ENCODE peak calls at places on chromosomes 13 and 19, in five cellular contexts. T is GM12878, X is HepG2, H is SK-N-SH, M is K562. E is an unnamed sample.

GRCh38 chr13:97935071-97935470 is 18.4 kb upstream of the IPO5 start:
- DNase-seq in T (no peak), X (no peak), M (no peak), H (no peak), E (no peak)

GRCh38 chr13:19795956-19796355 is 13.2 kb upstream of the PSPC1 start:
- DNase-seq in M (no peak), T (no peak), X (no peak), H (no peak), E (no peak)

GRCh38 chr19:49921871-49922755 is 6.9 kb upstream of the ATF5 start:
- DNase-seq in X (no peak), H (no peak), M (no peak), T (no peak), E (no peak)

GRCh38 chr13:98222081-98222554 is 45.0 kb upstream of the RNF113B start:
- DNase-seq in H (no peak), X (no peak), M (no peak), T (no peak), E (no peak)

GRCh38 chr13:55816976-55817601 is 1323.6 kb upstream of the PRR20A start:
- DNase-seq in X (no peak), T (no peak), M (no peak), H (no peak), E (no peak)

GRCh38 chr19:42469311-42470239 is 26.8 kb upstream of the CXCL17 start:
- DNase-seq in X (peak; percentile 50), T (no peak), M (no peak), H (no peak), E (no peak)

GRCh38 chr19:44745887-44746600 is 2.5 kb upstream of the BCL3 start:
- DNase-seq in X (no peak), M (no peak), T (no peak), H (no peak), E (no peak)

GRCh38 chr13:83121904-83122303 is 760.4 kb downstream of the SLITRK1 start:
- DNase-seq in X (no peak), T (no peak), H (no peak), M (no peak), E (no peak)

GRCh38 chr13:99087954-99088491 is 110.2 kb upstream of the DOCK9 start:
- DNase-seq in T (no peak), M (peak; percentile 34), H (peak; percentile 53), X (no peak), E (no peak)

GRCh38 chr19:46019270-46019669 is 3.6 kb downstream of the PGLYRP1 start:
- DNase-seq in T (no peak), X (no peak), M (no peak), H (no peak), E (no peak)

GRCh38 chr19:35038623-35039512 is 2.7 kb upstream of the HPN start:
- DNase-seq in M (no peak), X (no peak), T (no peak), H (peak; percentile 44), E (no peak)

GRCh38 chr13:109630281-109630680 is 156.1 kb downstream of the IRS2 start:
- DNase-seq in M (no peak), X (no peak), H (no peak), T (no peak), E (no peak)

GRCh38 chr13:85725433-85725832 is 73.8 kb downstream of the SLITRK6 start:
- DNase-seq in T (no peak), X (no peak), H (no peak), M (no peak), E (no peak)

GRCh38 chr13:27283906-27284523 is 13.4 kb downstream of the RASL11A start:
- DNase-seq in T (no peak), X (no peak), H (peak; percentile 28), M (peak; percentile 12), E (peak; percentile 15)

GRCh38 chr13:40190656-40191100 is 475.8 kb downstream of the FOXO1 start:
- DNase-seq in X (peak; percentile 6), T (no peak), M (no peak), H (peak; percentile 63), E (no peak)

GRCh38 chr13:80341771-80342271 is 895 bp upstream of the SPRY2 start:
- DNase-seq in T (no peak), M (peak; percentile 44), X (peak; percentile 49), H (peak; percentile 80), E (no peak)

GRCh38 chr19:50795665-50796073 is 5.5 kb downstream of the ACP4 start:
- DNase-seq in H (no peak), M (peak; percentile 51), T (no peak), X (no peak), E (no peak)

GRCh38 chr13:44259045-44260042 is 114.3 kb upstream of the SERP2 start:
- DNase-seq in H (peak; percentile 33), X (no peak), M (peak; percentile 70), T (peak; percentile 47), E (no peak)

GRCh38 chr13:114010401-114011101 is 36.7 kb upstream of the C13orf46 start:
- DNase-seq in M (no peak), X (no peak), T (no peak), H (peak; percentile 65), E (no peak)

GRCh38 chr19:8307400-8307964 is 676 bp downstream of the CD320 start:
- DNase-seq in M (peak; percentile 55), H (peak; percentile 67), X (peak; percentile 23), T (no peak), E (no peak)

GRCh38 chr13:48393030-48393697 is 19.7 kb downstream of the LPAR6 start:
- DNase-seq in M (no peak), T (no peak), H (no peak), X (no peak), E (no peak)

GRCh38 chr19:7970716-7971448 is 27.4 kb upstream of the TIMM44 start:
- DNase-seq in M (peak; percentile 62), T (no peak), X (peak; percentile 47), H (peak; percentile 81), E (peak; percentile 8)

GRCh38 chr19:14000691-14001365 is 5.3 kb downstream of the RFX1 start:
- DNase-seq in M (no peak), H (no peak), T (no peak), X (no peak), E (no peak)

GRCh38 chr19:3538965-3539742 is at the start of gene TEKTIP1:
- DNase-seq in T (no peak), H (no peak), X (no peak), M (peak; percentile 58), E (no peak)

GRCh38 chr13:24185591-24186232 is 25.2 kb downstream of the SPATA13 start:
- DNase-seq in X (no peak), H (no peak), M (no peak), T (no peak), E (no peak)

DNA sequence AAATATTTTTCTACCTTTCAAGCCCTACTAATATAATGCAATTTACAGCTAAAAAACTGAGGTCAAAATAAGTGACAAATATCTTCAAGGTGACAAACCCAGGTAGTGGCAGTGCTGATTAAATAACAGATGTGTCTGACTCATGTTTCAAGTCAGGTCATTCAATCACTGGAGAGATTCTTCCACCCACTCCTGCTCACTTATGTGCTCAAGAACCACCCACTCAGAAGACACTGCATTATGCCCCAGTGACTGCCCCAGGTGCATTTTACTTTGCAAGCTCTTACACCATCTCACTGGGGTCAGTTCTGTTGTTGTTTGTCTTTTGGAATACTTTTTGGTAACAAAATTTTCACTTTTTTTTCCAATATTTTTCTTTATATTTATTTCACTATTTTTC is 2.2 kb downstream of the ZNF100 start:
- DNase-seq in M (peak; percentile 32), X (no peak), H (no peak), T (no peak), E (peak; percentile 2)
- TF ChIP-seq ZBTB33 in M (no peak), X (no peak), H (no peak), T (no peak), E (no peak)

GRCh38 chr19:31772915-31773314 is 423.7 kb upstream of the TSHZ3 start:
- DNase-seq in M (no peak), T (no peak), X (no peak), H (no peak), E (no peak)
- H3K4me2 ChIP-seq in M (no peak overlapping the region), T (no peak overlapping the region), X (no peak overlapping the region), H (no peak overlapping the region), E (no peak overlapping the region)

DNA sequence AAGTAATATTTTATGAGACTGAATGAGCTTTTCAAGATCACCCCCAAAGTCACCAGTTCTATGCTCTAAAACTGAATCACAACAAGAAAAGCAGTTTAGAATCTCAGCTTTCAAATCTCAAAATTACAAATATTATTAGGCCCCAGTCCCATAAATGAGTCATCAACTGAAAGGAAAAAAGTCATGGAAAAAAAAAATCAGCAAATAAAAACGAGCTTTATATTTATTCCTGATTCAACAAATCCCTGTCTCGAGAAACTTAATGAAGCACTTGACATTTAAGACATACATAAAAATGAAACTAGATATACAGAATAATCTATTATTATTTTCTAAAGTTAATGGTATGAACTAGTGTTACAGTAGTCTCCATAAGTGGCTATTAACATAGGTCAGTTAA is 203.0 kb downstream of the DIAPH3 start:
- DNase-seq in X (no peak), T (no peak), H (no peak), M (no peak), E (no peak)
- TF ChIP-seq ZBTB33 in X (no peak), T (no peak), H (no peak), M (no peak), E (no peak)

GRCh38 chr19:19858751-19859150 is 6.9 kb upstream of the ZNF253 start:
- DNase-seq in H (no peak), T (no peak), X (no peak), M (no peak), E (no peak)
- H3K4me2 ChIP-seq in H (no peak overlapping the region), T (no peak overlapping the region), X (no peak overlapping the region), M (no peak overlapping the region), E (no peak overlapping the region)

GRCh38 chr13:37409756-37410155 is 188.8 kb downstream of the POSTN start:
- DNase-seq in X (no peak), T (no peak), H (no peak), M (no peak), E (no peak)

GRCh38 chr13:37417042-37417441 is 181.5 kb downstream of the POSTN start:
- DNase-seq in X (no peak), M (no peak), T (no peak), H (no peak), E (no peak)

GRCh38 chr13:37414667-37415066 is 183.9 kb downstream of the POSTN start:
- DNase-seq in T (no peak), X (no peak), M (no peak), H (no peak), E (no peak)

GRCh38 chr13:37413161-37413560 is 185.4 kb downstream of the POSTN start:
- DNase-seq in T (no peak), M (no peak), H (no peak), X (no peak), E (no peak)

GRCh38 chr13:37412271-37412683 is 186.3 kb downstream of the POSTN start:
- DNase-seq in H (no peak), M (no peak), X (no peak), T (no peak), E (no peak)
- TF ChIP-seq ZBTB33 in H (no peak), M (no peak), X (no peak), T (no peak), E (no peak)

DNA sequence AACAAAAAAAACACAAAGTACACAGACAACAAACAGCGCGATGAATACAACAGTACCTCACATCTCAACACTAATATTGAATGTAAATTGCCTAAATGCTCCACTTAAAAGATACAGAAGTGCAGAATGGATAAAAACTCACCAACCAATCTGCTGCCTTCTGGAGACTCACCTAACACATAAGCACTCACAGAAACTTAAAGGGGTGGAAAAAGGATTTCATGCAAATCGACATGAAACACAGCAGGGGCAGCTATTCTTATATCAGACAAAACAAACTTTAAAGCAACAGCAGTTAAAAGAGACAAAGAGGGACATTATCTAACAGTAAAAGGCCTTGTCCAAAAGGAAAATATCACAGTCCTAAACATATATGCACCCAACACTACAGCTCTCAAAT is 209.5 kb downstream of the ABCC4 start:
- DNase-seq in T (no peak), M (no peak), X (no peak), H (no peak), E (no peak)
- H3K4me2 ChIP-seq in T (no peak overlapping the region), M (no peak overlapping the region), X (no peak overlapping the region), H (no peak overlapping the region), E (no peak overlapping the region)

E was measured in HCT116.